ENCODE peak calls at places on chromosomes 6 and 20, in five cellular contexts. W is islet precursor cell; E is GM20000; S is CD4-positive, CD25-positive, alpha-beta regulatory T cell; Y is left colon. C is an unnamed sample.

GRCh38 chr6:106631356-106631755 is 2.0 kb downstream of the QRSL1 start:
- DNase-seq in W (no peak), Y (no peak), E (no peak), S (no peak), C (no peak)

GRCh38 chr6:118672678-118673077 is 21.3 kb upstream of the CEP85L start:
- DNase-seq in E (no peak), Y (no peak), S (no peak), W (no peak), C (no peak)

GRCh38 chr6:157079277-157079676 is 244.0 kb downstream of the TMEM242 start:
- DNase-seq in W (no peak), S (no peak), E (no peak), Y (no peak), C (no peak)

GRCh38 chr6:42028234-42029061 is 21.9 kb upstream of the TAF8 start:
- DNase-seq in Y (no peak), W (peak; percentile 93), S (peak; percentile 35), E (no peak), C (peak; percentile 81)

GRCh38 chr6:147203311-147204059 is 732 bp upstream of the STXBP5 start:
- DNase-seq in E (peak; percentile 92), W (peak; percentile 83), Y (peak; percentile 81), S (peak; percentile 83), C (peak; percentile 86)

GRCh38 chr6:28082939-28083338 is 2.6 kb downstream of the ZNF165 start:
- DNase-seq in E (no peak), Y (no peak), S (no peak), W (no peak), C (no peak)

GRCh38 chr6:6686748-6687601 is 98.5 kb downstream of the LY86 start:
- DNase-seq in S (no peak), W (peak; percentile 99), E (no peak), Y (peak; percentile 97), C (peak; percentile 99)

GRCh38 chr6:5995705-5996686 is 10.7 kb downstream of the NRN1 start:
- DNase-seq in Y (peak; percentile 64), E (no peak), S (peak; percentile 31), W (peak; percentile 91), C (peak; percentile 96)

GRCh38 chr6:163335056-163335455 is 79.5 kb upstream of the QKI start:
- DNase-seq in Y (no peak), W (no peak), S (no peak), E (no peak), C (no peak)

GRCh38 chr20:50169329-50169823 is 15.9 kb upstream of the PEDS1 start:
- DNase-seq in W (peak; percentile 91), E (peak; percentile 74), Y (peak; percentile 86), S (peak; percentile 76), C (peak; percentile 97)

GRCh38 chr6:130743175-130743574 is 84.0 kb upstream of the SMLR1 start:
- DNase-seq in Y (no peak), E (no peak), W (peak; percentile 81), S (no peak), C (peak; percentile 84)

GRCh38 chr6:134057478-134057877 is 5.1 kb upstream of the SLC2A12 start:
- DNase-seq in Y (no peak), W (no peak), E (no peak), S (no peak), C (peak; percentile 45)

GRCh38 chr6:39296745-39297640 is 17.2 kb downstream of the KCNK17 start:
- DNase-seq in Y (no peak), S (no peak), W (no peak), E (no peak), C (no peak)

GRCh38 chr6:41647061-41647511 is 8.8 kb downstream of the MDFI start:
- DNase-seq in E (no peak), S (no peak), W (no peak), Y (no peak), C (no peak)

GRCh38 chr20:10673176-10673830 is 496 bp downstream of the JAG1 start:
- DNase-seq in W (no peak), E (peak; percentile 59), S (peak; percentile 14), Y (peak; percentile 38), C (peak; percentile 75)